ENCODE peak calls at places on chromosomes 1 and 21, in eight cellular contexts. One of them, this sample, is unnamed.

GRCh38 chr1:8040586-8040985 is 14.5 kb upstream of the ERRFI1 start:
- DNase-seq in IMR-90: peak; percentile 99
- DNase-seq in endothelial cell: no peak
- DNase-seq in astrocyte: peak; percentile 99
- DNase-seq in CD8-positive, alpha-beta T cell: no peak
- DNase-seq in fibroblast of mammary gland: peak; percentile 100
- DNase-seq in dorsolateral prefrontal cortex: no peak
- DNase-seq in lung: peak; percentile 85
- DNase-seq in this sample: no peak

GRCh38 chr21:42861311-42862122 is 17.8 kb downstream of the WDR4 start:
- DNase-seq in IMR-90: no peak
- DNase-seq in endothelial cell: no peak
- DNase-seq in astrocyte: no peak
- DNase-seq in CD8-positive, alpha-beta T cell: no peak
- DNase-seq in fibroblast of mammary gland: no peak
- DNase-seq in dorsolateral prefrontal cortex: no peak
- DNase-seq in lung: no peak
- DNase-seq in this sample: no peak

GRCh38 chr1:219518168-219518905 is 94.6 kb downstream of the ZC3H11B start:
- DNase-seq in IMR-90: peak; percentile 63
- DNase-seq in endothelial cell: no peak
- DNase-seq in astrocyte: peak; percentile 98
- DNase-seq in CD8-positive, alpha-beta T cell: no peak
- DNase-seq in fibroblast of mammary gland: peak; percentile 57
- DNase-seq in dorsolateral prefrontal cortex: no peak
- DNase-seq in lung: no peak
- DNase-seq in this sample: no peak

GRCh38 chr1:59151387-59151761 is 145.5 kb upstream of the FGGY start:
- DNase-seq in IMR-90: no peak
- DNase-seq in endothelial cell: no peak
- DNase-seq in astrocyte: no peak
- DNase-seq in CD8-positive, alpha-beta T cell: no peak
- DNase-seq in fibroblast of mammary gland: no peak
- DNase-seq in dorsolateral prefrontal cortex: no peak
- DNase-seq in lung: no peak
- DNase-seq in this sample: no peak

GRCh38 chr1:241391926-241392710 is 35.1 kb upstream of the RGS7 start:
- DNase-seq in IMR-90: peak; percentile 37
- DNase-seq in endothelial cell: no peak
- DNase-seq in astrocyte: no peak
- DNase-seq in CD8-positive, alpha-beta T cell: no peak
- DNase-seq in fibroblast of mammary gland: no peak
- DNase-seq in dorsolateral prefrontal cortex: no peak
- DNase-seq in lung: no peak
- DNase-seq in this sample: no peak

GRCh38 chr1:94463765-94464330 is 45.7 kb downstream of the ABCD3 start:
- DNase-seq in IMR-90: peak; percentile 71
- DNase-seq in endothelial cell: no peak
- DNase-seq in astrocyte: peak; percentile 3
- DNase-seq in CD8-positive, alpha-beta T cell: no peak
- DNase-seq in fibroblast of mammary gland: peak; percentile 67
- DNase-seq in dorsolateral prefrontal cortex: no peak
- DNase-seq in lung: no peak
- DNase-seq in this sample: no peak

GRCh38 chr1:89855413-89856123 is 34.7 kb downstream of the LRRC8D start:
- DNase-seq in IMR-90: peak; percentile 67
- DNase-seq in endothelial cell: no peak
- DNase-seq in astrocyte: peak; percentile 73
- DNase-seq in CD8-positive, alpha-beta T cell: no peak
- DNase-seq in fibroblast of mammary gland: peak; percentile 56
- DNase-seq in dorsolateral prefrontal cortex: no peak
- DNase-seq in lung: no peak
- DNase-seq in this sample: no peak

GRCh38 chr1:209250970-209251636 is 332.4 kb upstream of the CAMK1G start:
- DNase-seq in IMR-90: no peak
- DNase-seq in endothelial cell: no peak
- DNase-seq in astrocyte: peak; percentile 22
- DNase-seq in CD8-positive, alpha-beta T cell: no peak
- DNase-seq in fibroblast of mammary gland: no peak
- DNase-seq in dorsolateral prefrontal cortex: no peak
- DNase-seq in lung: no peak
- DNase-seq in this sample: no peak

GRCh38 chr1:175841613-175842234 is 98.3 kb upstream of the TNR start:
- DNase-seq in IMR-90: no peak
- DNase-seq in endothelial cell: no peak
- DNase-seq in astrocyte: no peak
- DNase-seq in CD8-positive, alpha-beta T cell: no peak
- DNase-seq in fibroblast of mammary gland: no peak
- DNase-seq in dorsolateral prefrontal cortex: no peak
- DNase-seq in lung: no peak
- DNase-seq in this sample: no peak

GRCh38 chr1:15584489-15585363 is at the start of gene AGMAT:
- DNase-seq in IMR-90: no peak
- DNase-seq in endothelial cell: peak; percentile 47
- DNase-seq in astrocyte: no peak
- DNase-seq in CD8-positive, alpha-beta T cell: peak; percentile 51
- DNase-seq in fibroblast of mammary gland: peak; percentile 24
- DNase-seq in dorsolateral prefrontal cortex: no peak
- DNase-seq in lung: no peak
- DNase-seq in this sample: peak; percentile 50

DNA sequence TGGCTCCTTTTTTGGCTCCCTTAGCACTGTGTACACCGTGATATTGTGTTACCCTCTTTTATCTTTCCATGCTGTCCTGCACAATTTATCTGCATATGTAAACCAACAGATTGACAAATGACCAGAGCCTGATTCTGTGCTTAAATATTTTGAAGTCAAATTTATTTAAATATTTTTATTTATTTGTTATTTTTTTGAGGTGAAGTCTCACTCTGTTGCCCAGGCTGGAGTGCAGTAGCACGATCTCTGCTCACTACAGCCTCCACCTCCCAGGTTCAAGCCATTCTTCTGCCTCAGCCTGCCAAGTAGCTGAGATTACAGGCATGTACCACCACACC is 12.8 kb downstream of the PMF1 start:
- DNase-seq in IMR-90: no peak
- DNase-seq in endothelial cell: no peak
- DNase-seq in astrocyte: no peak
- DNase-seq in CD8-positive, alpha-beta T cell: no peak
- DNase-seq in fibroblast of mammary gland: no peak
- DNase-seq in dorsolateral prefrontal cortex: no peak
- DNase-seq in lung: no peak
- DNase-seq in this sample: no peak
- TF ChIP-seq CTCF in IMR-90: no peak
- TF ChIP-seq CTCF in endothelial cell: no peak
- TF ChIP-seq CTCF in astrocyte: no peak
- TF ChIP-seq CTCF in CD8-positive, alpha-beta T cell: peak; percentile 44
- TF ChIP-seq CTCF in fibroblast of mammary gland: no peak
- TF ChIP-seq CTCF in dorsolateral prefrontal cortex: no peak
- TF ChIP-seq CTCF in lung: no peak
- TF ChIP-seq CTCF in this sample: no peak

GRCh38 chr1:36223996-36224536 is at the start of gene THRAP3:
- DNase-seq in IMR-90: peak; percentile 99
- DNase-seq in endothelial cell: peak; percentile 100
- DNase-seq in astrocyte: peak; percentile 97
- DNase-seq in CD8-positive, alpha-beta T cell: peak; percentile 99
- DNase-seq in fibroblast of mammary gland: peak; percentile 99
- DNase-seq in dorsolateral prefrontal cortex: peak; percentile 100
- DNase-seq in lung: peak; percentile 100
- DNase-seq in this sample: peak; percentile 99

GRCh38 chr1:36223373-36223995 is 759 bp upstream of the THRAP3 start:
- DNase-seq in IMR-90: peak; percentile 73
- DNase-seq in endothelial cell: no peak
- DNase-seq in astrocyte: peak; percentile 65
- DNase-seq in CD8-positive, alpha-beta T cell: no peak
- DNase-seq in fibroblast of mammary gland: peak; percentile 79
- DNase-seq in dorsolateral prefrontal cortex: no peak
- DNase-seq in lung: no peak
- DNase-seq in this sample: no peak

GRCh38 chr1:36225298-36225899 is 1.2 kb downstream of the THRAP3 start:
- DNase-seq in IMR-90: peak; percentile 18
- DNase-seq in endothelial cell: no peak
- DNase-seq in astrocyte: no peak
- DNase-seq in CD8-positive, alpha-beta T cell: no peak
- DNase-seq in fibroblast of mammary gland: peak; percentile 28
- DNase-seq in dorsolateral prefrontal cortex: no peak
- DNase-seq in lung: no peak
- DNase-seq in this sample: no peak

GRCh38 chr1:36222481-36223372 is 1.5 kb upstream of the THRAP3 start:
- DNase-seq in IMR-90: peak; percentile 22
- DNase-seq in endothelial cell: no peak
- DNase-seq in astrocyte: no peak
- DNase-seq in CD8-positive, alpha-beta T cell: no peak
- DNase-seq in fibroblast of mammary gland: peak; percentile 28
- DNase-seq in dorsolateral prefrontal cortex: no peak
- DNase-seq in lung: no peak
- DNase-seq in this sample: no peak

DNA sequence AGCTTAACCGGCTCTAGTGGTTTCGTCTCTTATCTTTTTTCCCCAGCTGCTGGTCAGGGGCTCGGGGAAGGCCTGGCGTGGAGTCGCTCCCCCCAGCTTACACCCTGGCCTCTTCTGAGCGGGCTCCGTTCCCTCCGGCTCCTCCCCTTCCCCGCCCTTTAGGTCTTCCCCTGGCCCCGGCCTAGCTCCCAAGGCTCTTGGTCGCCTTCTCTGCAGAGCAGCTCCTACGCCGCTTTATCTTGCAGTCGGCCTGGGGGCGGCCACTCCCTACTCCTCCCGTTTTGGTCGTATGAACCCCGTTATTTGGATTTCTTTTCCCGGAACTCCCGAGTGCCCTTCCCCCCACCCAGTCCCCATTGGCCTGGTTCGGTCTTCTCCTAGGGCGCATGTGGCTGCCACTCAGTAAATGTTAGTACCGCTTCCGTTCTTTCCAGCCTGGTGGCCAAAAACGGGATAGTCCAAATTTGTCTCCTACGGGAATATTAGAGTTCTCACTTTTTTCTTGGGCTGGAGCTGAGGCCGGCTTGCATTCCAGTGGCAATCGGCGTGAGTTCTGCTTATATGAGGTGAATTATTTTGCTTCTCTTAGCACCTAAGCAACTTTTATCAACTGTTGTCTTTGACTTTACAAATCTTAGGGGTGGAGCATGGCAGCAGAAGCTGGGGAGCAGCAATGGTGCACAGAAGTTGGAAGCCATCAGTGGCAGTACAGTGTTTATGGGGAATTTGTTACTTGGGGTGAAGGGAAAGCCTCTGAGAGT is 474 bp downstream of the THRAP3 start:
- DNase-seq in IMR-90: peak; percentile 83
- DNase-seq in endothelial cell: peak; percentile 77
- DNase-seq in astrocyte: peak; percentile 80
- DNase-seq in CD8-positive, alpha-beta T cell: no peak
- DNase-seq in fibroblast of mammary gland: peak; percentile 83
- DNase-seq in dorsolateral prefrontal cortex: peak; percentile 46
- DNase-seq in lung: peak; percentile 82
- DNase-seq in this sample: peak; percentile 67
- TF ChIP-seq CTCF in IMR-90: peak; percentile 56
- TF ChIP-seq CTCF in endothelial cell: peak; percentile 89
- TF ChIP-seq CTCF in astrocyte: peak; percentile 49
- TF ChIP-seq CTCF in CD8-positive, alpha-beta T cell: no peak
- TF ChIP-seq CTCF in fibroblast of mammary gland: peak; percentile 48
- TF ChIP-seq CTCF in dorsolateral prefrontal cortex: no peak
- TF ChIP-seq CTCF in lung: no peak
- TF ChIP-seq CTCF in this sample: peak; percentile 65

DNA sequence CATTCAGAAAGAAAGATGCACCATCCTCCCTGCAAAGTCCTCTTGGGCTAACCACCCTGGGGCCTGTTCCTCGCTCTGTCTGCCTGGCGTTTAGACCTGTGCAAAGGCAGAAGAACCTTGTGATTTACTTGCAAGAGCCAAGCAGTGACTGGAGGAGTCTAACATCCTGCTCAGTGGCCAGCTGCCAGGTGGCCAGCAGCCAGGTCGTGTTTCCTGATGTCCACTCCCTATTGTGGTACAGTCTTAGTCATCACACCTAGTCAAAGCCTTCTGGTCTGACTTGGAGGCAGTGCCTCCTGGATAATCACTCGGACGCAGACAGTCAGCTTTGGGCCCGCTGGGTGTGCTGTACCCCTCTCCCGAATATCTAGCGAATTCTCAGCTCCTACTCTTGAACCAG is 118.1 kb downstream of the PGBD5 start:
- DNase-seq in IMR-90: peak; percentile 64
- DNase-seq in endothelial cell: no peak
- DNase-seq in astrocyte: peak; percentile 94
- DNase-seq in CD8-positive, alpha-beta T cell: no peak
- DNase-seq in fibroblast of mammary gland: peak; percentile 88
- DNase-seq in dorsolateral prefrontal cortex: no peak
- DNase-seq in lung: peak; percentile 72
- DNase-seq in this sample: no peak
- TF ChIP-seq CTCF in IMR-90: no peak
- TF ChIP-seq CTCF in endothelial cell: no peak
- TF ChIP-seq CTCF in astrocyte: no peak
- TF ChIP-seq CTCF in CD8-positive, alpha-beta T cell: no peak
- TF ChIP-seq CTCF in fibroblast of mammary gland: no peak
- TF ChIP-seq CTCF in dorsolateral prefrontal cortex: no peak
- TF ChIP-seq CTCF in lung: no peak
- TF ChIP-seq CTCF in this sample: no peak

DNA sequence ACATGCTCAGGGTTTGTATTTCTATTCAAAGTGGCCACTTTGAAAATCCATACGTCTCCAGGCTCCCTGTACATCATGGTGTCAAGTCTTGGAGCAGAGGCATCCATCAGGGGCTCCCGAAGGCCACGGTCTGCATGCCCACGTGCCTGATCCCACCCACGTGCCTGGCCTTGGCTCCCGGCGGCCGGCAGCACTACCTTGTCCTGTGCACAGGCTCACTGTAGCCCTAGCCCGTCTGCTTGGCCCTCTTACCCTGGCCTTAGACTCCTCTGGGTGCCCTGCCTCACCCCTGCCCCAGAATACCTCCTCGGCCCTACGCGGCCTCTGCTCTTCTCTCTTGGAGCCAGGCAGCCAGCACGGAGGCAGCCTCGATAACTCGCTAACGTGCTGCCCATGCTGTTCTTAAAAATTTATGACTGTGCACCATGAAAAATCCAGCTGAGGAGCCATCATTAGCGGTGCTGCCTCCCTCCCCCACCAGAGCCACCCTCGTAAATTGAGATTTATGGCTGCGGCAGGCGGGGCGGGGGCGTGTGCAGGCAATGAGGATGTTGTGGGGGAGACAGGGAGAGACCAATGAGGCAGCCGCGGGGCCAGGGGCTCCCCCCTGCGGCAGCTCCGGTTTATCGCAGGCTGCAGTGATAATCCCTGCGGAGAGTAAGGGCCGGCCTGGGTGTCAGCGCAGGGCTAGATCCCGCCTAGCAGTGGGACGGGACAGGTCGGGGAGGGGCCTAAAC is 24.6 kb downstream of the DMAP1 start:
- DNase-seq in IMR-90: peak; percentile 25
- DNase-seq in endothelial cell: peak; percentile 76
- DNase-seq in astrocyte: no peak
- DNase-seq in CD8-positive, alpha-beta T cell: peak; percentile 20
- DNase-seq in fibroblast of mammary gland: peak; percentile 64
- DNase-seq in dorsolateral prefrontal cortex: peak; percentile 51
- DNase-seq in lung: no peak
- DNase-seq in this sample: peak; percentile 61
- TF ChIP-seq CTCF in IMR-90: peak; percentile 58
- TF ChIP-seq CTCF in endothelial cell: peak; percentile 65
- TF ChIP-seq CTCF in astrocyte: peak; percentile 17
- TF ChIP-seq CTCF in CD8-positive, alpha-beta T cell: peak; percentile 49
- TF ChIP-seq CTCF in fibroblast of mammary gland: peak; percentile 55
- TF ChIP-seq CTCF in dorsolateral prefrontal cortex: peak; percentile 20
- TF ChIP-seq CTCF in lung: no peak
- TF ChIP-seq CTCF in this sample: peak; percentile 69

This sample was measured in neural crest cell.